ENCODE peak calls at places on chromosomes 13 and 19, in nine cellular contexts. U is skeletal muscle cell, C is heart left ventricle, B is coronary artery, A is cardiac fibroblast, I is PC-3, Q is lower leg skin, O is adipocyte, P is cardiac muscle cell. J is an unnamed sample.

GRCh38 chr19:56983148-56983547 is 136.6 kb upstream of the USP29 start:
- DNase-seq in U (no peak), P (no peak), C (no peak), B (no peak), A (no peak), Q (no peak), I (no peak), O (no peak), J (no peak)

GRCh38 chr19:38617764-38618589 is at the start of gene MAP4K1:
- DNase-seq in O (no peak), U (no peak), A (no peak), I (no peak), C (peak), B (no peak), Q (peak), P (no peak), J (no peak)

GRCh38 chr13:114140131-114140908 is 7.9 kb upstream of the RASA3 start:
- DNase-seq in Q (no peak), O (no peak), I (no peak), A (no peak), P (no peak), U (no peak), B (no peak), C (peak), J (no peak)

GRCh38 chr19:30070970-30071632 is 129.1 kb downstream of the URI1 start:
- DNase-seq in A (no peak), Q (peak), B (no peak), C (peak), I (no peak), P (no peak), O (no peak), U (no peak), J (no peak)

GRCh38 chr13:101627556-101627943 is 175.1 kb downstream of the ITGBL1 start:
- DNase-seq in A (peak), O (no peak), C (no peak), P (no peak), B (no peak), U (no peak), I (peak), Q (no peak), J (no peak)

GRCh38 chr13:28820099-28821051 is at the start of gene MTUS2:
- DNase-seq in C (no peak), Q (no peak), I (no peak), A (no peak), P (no peak), O (peak), B (no peak), U (no peak), J (no peak)

GRCh38 chr13:93620366-93620765 is 393.8 kb downstream of the GPC6 start:
- DNase-seq in I (no peak), A (no peak), U (no peak), C (no peak), O (peak), B (no peak), Q (no peak), P (no peak), J (no peak)

GRCh38 chr13:48624858-48625257 is 28.9 kb upstream of the CYSLTR2 start:
- DNase-seq in I (no peak), U (peak), B (no peak), C (no peak), P (peak), Q (no peak), O (no peak), A (peak), J (no peak)

GRCh38 chr19:39408392-39409206 is 2.0 kb downstream of the ZFP36 start:
- DNase-seq in B (no peak), A (peak), P (peak), O (peak), I (peak), Q (no peak), C (no peak), U (no peak), J (no peak)

GRCh38 chr13:110902370-110902769 is 12.5 kb downstream of the ANKRD10 start:
- DNase-seq in C (no peak), U (no peak), I (no peak), Q (no peak), B (no peak), P (no peak), A (no peak), O (no peak), J (no peak)

GRCh38 chr13:39335721-39336120 is 267.3 kb downstream of the LHFPL6 start:
- DNase-seq in P (no peak), A (no peak), I (no peak), B (no peak), U (no peak), Q (no peak), O (no peak), C (no peak), J (no peak)

GRCh38 chr19:56105090-56105701 is 15.9 kb downstream of the ZNF787 start:
- DNase-seq in P (peak), U (peak), B (peak), A (peak), O (no peak), C (peak), I (peak), Q (peak), J (peak)

GRCh38 chr19:11813801-11814706 is at the start of gene ZNF440:
- DNase-seq in A (peak), O (peak), Q (peak), P (peak), I (peak), C (peak), U (peak), B (peak), J (peak)

GRCh38 chr13:94415484-94415883 is 64.0 kb downstream of the DCT start:
- DNase-seq in A (no peak), Q (no peak), O (no peak), C (no peak), I (no peak), B (no peak), P (no peak), U (no peak), J (no peak)

GRCh38 chr13:65656740-65657329 is 1573.3 kb downstream of the PCDH9 start:
- DNase-seq in O (peak), I (peak), U (no peak), B (no peak), P (peak), Q (no peak), C (no peak), A (peak), J (no peak)

GRCh38 chr13:97274782-97275252 is 52.7 kb downstream of the MBNL2 start:
- DNase-seq in Q (no peak), O (peak), A (peak), C (no peak), B (no peak), U (no peak), I (peak), P (peak), J (no peak)

GRCh38 chr19:44848036-44848804 is 2.1 kb downstream of the NECTIN2 start:
- DNase-seq in C (peak), Q (peak), P (peak), U (no peak), I (peak), A (peak), B (peak), O (peak), J (peak)

GRCh38 chr13:46831588-46832194 is 34.7 kb upstream of the ESD start:
- DNase-seq in P (peak), A (peak), U (peak), I (peak), O (peak), Q (no peak), B (no peak), C (no peak), J (no peak)

GRCh38 chr13:113502686-113503085 is 12.2 kb upstream of the DCUN1D2 start:
- DNase-seq in B (no peak), O (no peak), Q (no peak), C (no peak), I (no peak), P (no peak), A (no peak), U (no peak), J (no peak)

GRCh38 chr19:27974082-27974513 is 1238.9 kb downstream of the UQCRFS1 start:
- DNase-seq in A (peak), U (no peak), B (no peak), C (no peak), P (peak), Q (no peak), O (peak), I (peak), J (no peak)

GRCh38 chr19:18729933-18730530 is 46.6 kb downstream of the CRTC1 start:
- DNase-seq in O (no peak), I (no peak), A (no peak), P (no peak), B (no peak), C (no peak), Q (no peak), U (no peak), J (no peak)

GRCh38 chr19:39093761-39094160 is 9.6 kb downstream of the ACP7 start:
- DNase-seq in O (peak), C (no peak), P (peak), I (no peak), A (peak), B (no peak), U (peak), Q (no peak), J (no peak)

GRCh38 chr13:38394777-38395504 is 45.3 kb downstream of the UFM1 start:
- DNase-seq in U (no peak), O (peak), A (peak), C (no peak), I (peak), P (no peak), Q (no peak), B (no peak), J (no peak)

GRCh38 chr13:38430761-38431160 is 81.1 kb downstream of the UFM1 start:
- DNase-seq in O (no peak), I (no peak), A (no peak), U (no peak), Q (no peak), P (no peak), C (no peak), B (no peak), J (no peak)

GRCh38 chr19:19662866-19663291 is 597 bp downstream of the ATP13A1 start:
- DNase-seq in P (peak), C (peak), I (no peak), B (no peak), Q (no peak), A (peak), U (no peak), O (no peak), J (no peak)

GRCh38 chr13:24149306-24150032 is 11.1 kb upstream of the SPATA13 start:
- DNase-seq in Q (no peak), O (no peak), I (peak), B (no peak), U (no peak), P (peak), A (peak), C (no peak), J (no peak)

GRCh38 chr19:32581704-32582164 is 744 bp downstream of the PDCD5 start:
- DNase-seq in A (peak), U (no peak), B (no peak), O (peak), P (peak), I (peak), Q (no peak), C (peak), J (no peak)

GRCh38 chr19:2524840-2525723 is 49.2 kb downstream of the GADD45B start:
- DNase-seq in U (no peak), O (peak), C (peak), B (no peak), I (peak), P (peak), Q (no peak), A (peak), J (no peak)

GRCh38 chr19:44764975-44765948 is 12.4 kb upstream of the CBLC start:
- DNase-seq in O (no peak), Q (no peak), B (no peak), I (no peak), U (no peak), P (no peak), A (peak), C (no peak), J (no peak)

GRCh38 chr13:50894042-50894441 is 15.5 kb upstream of the RNASEH2B start:
- DNase-seq in C (no peak), B (no peak), A (no peak), O (no peak), I (no peak), Q (no peak), U (no peak), P (no peak), J (no peak)
- H3K4me3 ChIP-seq in C (no peak), B (no peak), A (no peak), O (no peak), I (no peak), Q (no peak), U (no peak), P (no peak), J (no peak)

DNA sequence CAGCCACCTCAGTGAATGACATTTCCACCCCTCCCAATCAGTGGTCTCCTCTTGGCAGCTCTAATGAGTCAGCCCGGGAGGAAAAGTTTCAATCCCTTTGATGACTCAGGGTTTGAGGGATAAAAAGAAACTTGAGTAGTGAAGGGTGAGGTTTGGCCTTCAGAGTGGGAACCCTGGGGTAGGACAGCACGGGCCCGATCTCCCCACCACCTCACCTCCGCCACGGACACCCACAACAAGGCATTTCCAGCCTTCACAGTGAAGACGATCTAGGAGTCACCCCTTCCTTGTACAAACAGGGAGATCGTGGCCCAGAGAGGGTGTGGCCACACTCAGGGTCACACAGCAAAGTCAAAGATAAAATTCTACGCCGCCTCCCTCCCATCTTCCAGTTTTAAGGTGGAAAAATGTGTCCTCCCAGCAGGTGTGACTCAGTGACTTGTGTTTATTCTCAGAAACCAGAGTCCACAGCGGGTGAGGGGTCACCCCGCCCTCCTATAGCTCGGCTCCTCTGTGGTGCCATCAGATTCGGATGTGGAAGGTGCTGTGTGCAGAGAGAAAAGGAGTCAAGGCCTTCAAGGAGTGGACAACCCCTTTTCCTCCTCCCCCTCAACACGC is 12.3 kb downstream of the CIB3 start:
- DNase-seq in I (peak), P (peak), U (peak), B (no peak), O (peak), A (peak), Q (no peak), C (no peak), J (no peak)
- H3K4me3 ChIP-seq in I (peak), P (no peak), U (no peak), B (no peak), O (no peak), A (no peak), Q (no peak), C (no peak), J (no peak)

GRCh38 chr19:13063461-13064091 is 39.1 kb downstream of the LYL1 start:
- DNase-seq in C (peak), U (no peak), Q (no peak), I (no peak), A (no peak), O (no peak), P (no peak), B (peak), J (no peak)

GRCh38 chr19:13062317-13062716 is 40.3 kb downstream of the LYL1 start:
- DNase-seq in I (no peak), P (no peak), U (no peak), O (no peak), C (no peak), A (no peak), Q (no peak), B (no peak), J (no peak)

GRCh38 chr19:13058951-13059660 is 43.6 kb downstream of the LYL1 start:
- DNase-seq in I (no peak), O (peak), C (no peak), B (no peak), Q (no peak), U (no peak), P (no peak), A (no peak), J (no peak)

GRCh38 chr19:13060233-13060963 is 42.3 kb downstream of the LYL1 start:
- DNase-seq in O (peak), Q (no peak), B (no peak), U (no peak), I (no peak), P (peak), C (peak), A (no peak), J (no peak)

DNA sequence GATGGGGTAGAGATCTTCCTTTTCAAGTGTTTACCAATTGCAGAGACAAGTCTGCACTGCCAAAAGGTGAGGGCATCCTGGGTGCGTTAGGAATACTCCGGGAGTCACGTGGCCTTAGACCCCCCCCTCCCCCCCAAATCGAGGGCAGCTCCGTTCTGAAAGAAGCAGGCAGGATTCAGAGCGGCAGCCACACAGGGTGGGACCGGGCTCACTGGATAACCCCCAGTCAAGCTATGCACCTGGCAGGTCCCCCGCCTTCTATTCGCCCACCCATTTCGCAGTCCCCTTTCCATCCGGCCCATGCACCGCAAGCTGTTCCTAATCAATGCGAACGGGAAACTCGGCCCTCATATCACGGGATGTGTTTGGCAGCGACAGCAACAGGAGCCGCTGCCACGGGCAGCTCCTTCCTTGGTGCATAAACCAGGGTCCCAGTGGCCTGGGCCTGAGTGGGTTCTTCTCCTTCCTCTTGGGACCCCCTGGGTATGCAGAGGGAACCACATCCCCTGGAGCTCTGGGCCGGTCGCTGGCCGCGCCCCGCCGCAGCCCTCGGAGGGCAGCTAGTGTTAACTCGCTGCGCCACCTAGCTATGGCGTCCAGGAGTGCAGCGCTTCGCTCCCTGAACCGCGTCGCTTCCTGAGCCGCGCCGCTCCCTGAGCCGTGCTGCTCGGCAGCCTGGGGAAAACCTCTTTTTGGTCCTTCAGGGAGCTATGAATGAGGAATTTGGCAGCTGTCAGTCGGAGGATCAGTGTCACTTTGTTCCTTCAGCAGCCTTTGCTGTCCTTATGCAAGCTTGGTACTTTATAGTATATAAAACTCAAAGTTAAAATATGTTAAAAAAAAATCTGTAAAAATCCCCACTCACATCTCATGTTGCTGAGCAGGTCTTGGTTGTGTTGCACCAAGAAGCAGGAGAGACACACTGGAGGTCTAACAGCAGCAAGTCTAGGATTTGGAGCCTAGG is 41.4 kb downstream of the LYL1 start:
- DNase-seq in I (peak), B (no peak), P (peak), Q (peak), C (peak), U (no peak), A (peak), O (peak), J (peak)
- H3K4me3 ChIP-seq in I (peak), B (peak), P (peak), Q (no peak), C (peak), U (peak), A (peak), O (peak), J (peak)

GRCh38 chr13:43522788-43523187 is 264.0 kb downstream of the ENOX1 start:
- DNase-seq in A (peak), Q (no peak), O (peak), B (no peak), I (no peak), C (no peak), U (peak), P (peak), J (no peak)
- H3K4me3 ChIP-seq in A (no peak), Q (no peak), O (no peak), B (no peak), I (no peak), C (no peak), U (no peak), P (no peak), J (no peak)

DNA sequence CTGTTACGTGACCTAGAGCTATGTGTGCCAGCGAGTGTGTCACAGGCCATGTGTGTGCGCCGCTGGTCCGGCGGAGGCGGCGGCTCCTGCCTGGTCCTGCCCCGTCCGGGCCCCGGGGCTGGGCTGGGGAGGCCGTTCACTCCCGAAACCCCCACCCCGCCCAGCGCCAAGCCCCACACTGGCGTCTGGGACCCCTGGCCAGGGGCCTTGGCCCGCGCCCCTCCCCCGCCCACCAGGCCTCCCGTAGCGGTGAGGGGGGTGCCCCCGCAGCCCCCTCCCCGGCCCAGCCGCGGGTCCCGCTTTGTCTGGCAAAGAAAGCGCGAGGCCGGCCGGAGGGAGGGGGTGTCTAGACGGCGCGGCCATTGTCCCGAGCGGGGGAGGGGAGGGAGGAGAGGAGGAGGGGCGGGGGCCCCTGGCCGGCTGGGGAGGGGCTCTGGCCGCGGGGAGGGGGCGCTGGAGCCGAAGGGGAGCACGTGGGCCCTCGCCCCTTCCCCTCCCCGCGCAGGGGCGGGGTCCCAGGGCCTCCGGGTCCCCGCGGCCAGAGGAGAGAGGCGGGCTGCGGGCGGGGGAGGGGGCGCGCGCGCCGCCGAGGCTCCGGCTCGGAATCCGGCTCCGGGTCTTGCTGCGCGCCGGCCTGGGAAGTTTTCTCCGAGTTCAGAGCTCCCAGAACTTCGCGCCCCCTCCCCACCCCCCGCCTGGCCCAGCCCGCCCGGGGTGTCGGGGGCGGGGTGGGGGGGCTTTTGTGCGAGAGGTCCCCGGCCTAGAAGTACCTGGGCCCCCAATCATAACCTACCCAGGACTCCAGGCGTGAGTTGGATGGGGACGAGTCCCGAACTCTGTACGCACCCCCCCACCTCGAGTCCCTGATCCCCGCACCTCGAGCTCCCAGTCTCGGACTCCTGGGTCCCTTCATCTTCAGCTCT is 882 bp downstream of the NOTCH3 start:
- DNase-seq in I (peak), Q (no peak), P (peak), U (no peak), C (no peak), A (no peak), B (no peak), O (peak), J (no peak)
- H3K4me3 ChIP-seq in I (peak), Q (peak), P (peak), U (peak), C (peak), A (peak), B (peak), O (peak), J (peak)

J was measured in right atrium auricular region.